ENCODE peak calls at places on chromosomes 2 and 18, in ten cellular contexts. W is WERI-Rb-1, M is Panc1, Q is brain microvascular endothelial cell, H is GM12865, Y is astrocyte, J is BE2C, V is foreskin fibroblast, U is fibroblast of pulmonary artery, B is adrenal gland. T is an unnamed sample.
A peak's percentile ranks its signal among the peaks of the same experiment; 100 is the strongest.

GRCh38 chr18:76441668-76442412 is 53.2 kb downstream of the ZNF516 start:
- DNase-seq in Q (no peak), U (no peak), V (no peak), M (no peak), W (peak; percentile 7), Y (no peak), B (no peak), H (no peak), J (no peak), T (no peak)

GRCh38 chr2:12502759-12503158 is 214.0 kb upstream of the TRIB2 start:
- DNase-seq in M (no peak), H (peak; percentile 25), B (no peak), J (no peak), Q (no peak), V (no peak), W (no peak), U (no peak), Y (peak; percentile 79), T (peak; percentile 94)

GRCh38 chr2:96154506-96155380 is 9.5 kb upstream of the DUSP2 start:
- DNase-seq in U (no peak), Y (no peak), M (no peak), Q (no peak), W (peak; percentile 62), B (no peak), V (no peak), H (no peak), J (no peak), T (no peak)

GRCh38 chr2:1405124-1405523 is 8.1 kb upstream of the TPO start:
- DNase-seq in B (no peak), V (no peak), H (no peak), U (no peak), W (no peak), Q (no peak), M (no peak), Y (no peak), J (no peak), T (no peak)

GRCh38 chr2:202821538-202822160 is 49.9 kb downstream of the ICA1L start:
- DNase-seq in W (no peak), M (no peak), B (no peak), V (no peak), U (no peak), J (no peak), Q (no peak), H (no peak), Y (no peak), T (no peak)

GRCh38 chr2:85199692-85200091 is 66.5 kb downstream of the TCF7L1 start:
- DNase-seq in H (no peak), Q (no peak), Y (no peak), B (no peak), U (peak; percentile 74), V (no peak), W (no peak), M (no peak), J (no peak), T (peak; percentile 74)

GRCh38 chr18:22687892-22688680 is 245.0 kb upstream of the RBBP8 start:
- DNase-seq in U (no peak), V (no peak), Q (no peak), Y (no peak), J (no peak), H (no peak), B (no peak), M (no peak), W (no peak), T (no peak)

GRCh38 chr2:199624958-199625357 is 167.2 kb upstream of the SATB2 start:
- DNase-seq in V (no peak), B (no peak), U (no peak), Y (no peak), H (no peak), M (no peak), W (no peak), Q (no peak), J (no peak), T (no peak)

GRCh38 chr2:25286025-25286400 is 55.7 kb downstream of the DNMT3A start:
- DNase-seq in Y (no peak), J (no peak), W (no peak), B (no peak), M (no peak), V (no peak), H (peak; percentile 73), U (no peak), Q (peak; percentile 3), T (no peak)

GRCh38 chr18:36493349-36494281 is 196.1 kb downstream of the FHOD3 start:
- DNase-seq in Y (no peak), Q (no peak), W (no peak), J (no peak), M (no peak), U (peak; percentile 88), B (no peak), H (no peak), V (no peak), T (peak; percentile 68)

GRCh38 chr2:160256511-160256910 is 56.4 kb upstream of the ITGB6 start:
- DNase-seq in W (no peak), U (no peak), V (no peak), B (no peak), M (no peak), H (no peak), Q (no peak), Y (no peak), J (no peak), T (no peak)

GRCh38 chr18:6086731-6087130 is 191.4 kb upstream of the TMEM200C start:
- DNase-seq in V (no peak), B (no peak), U (no peak), J (no peak), Y (peak; percentile 28), M (no peak), Q (no peak), H (no peak), W (no peak), T (no peak)

GRCh38 chr2:207624170-207625013 is 802 bp downstream of the METTL21A start:
- DNase-seq in Y (peak; percentile 61), H (peak; percentile 87), B (peak; percentile 69), V (peak; percentile 60), Q (peak; percentile 67), J (peak; percentile 73), M (no peak), W (peak; percentile 39), U (peak; percentile 73), T (peak; percentile 66)

GRCh38 chr2:55159037-55159651 is 72.9 kb downstream of the CLHC1 start:
- DNase-seq in H (peak; percentile 50), J (no peak), Q (no peak), M (no peak), W (no peak), U (no peak), Y (no peak), V (no peak), B (peak; percentile 65), T (no peak)

GRCh38 chr2:8536686-8537571 is 144.9 kb upstream of the ID2 start:
- DNase-seq in J (no peak), Y (peak; percentile 20), V (no peak), B (no peak), U (peak; percentile 21), Q (no peak), W (no peak), M (no peak), H (no peak), T (peak; percentile 8)

GRCh38 chr2:20611077-20611843 is 39.6 kb downstream of the HS1BP3 start:
- DNase-seq in J (peak; percentile 7), U (peak; percentile 99), Y (peak; percentile 98), Q (peak; percentile 99), W (peak; percentile 4), M (no peak), V (no peak), H (no peak), B (no peak), T (peak; percentile 73)

GRCh38 chr18:9619056-9619455 is 4.7 kb upstream of the PPP4R1 start:
- DNase-seq in B (no peak), Y (no peak), Q (no peak), H (no peak), W (no peak), M (no peak), U (no peak), V (no peak), J (no peak), T (no peak)

GRCh38 chr18:23141022-23141999 is 6.0 kb downstream of the CABLES1 start:
- DNase-seq in V (no peak), H (no peak), J (peak; percentile 74), Y (no peak), U (peak; percentile 31), W (no peak), Q (no peak), M (no peak), B (no peak), T (peak; percentile 53)

GRCh38 chr18:78579854-78580577 is 399.6 kb upstream of the SALL3 start:
- DNase-seq in U (no peak), H (no peak), J (no peak), Q (no peak), Y (no peak), B (no peak), V (no peak), M (no peak), W (no peak), T (no peak)

GRCh38 chr2:38336619-38337018 is 40.5 kb downstream of the ATL2 start:
- DNase-seq in J (no peak), B (no peak), Q (no peak), U (no peak), V (no peak), M (no peak), H (no peak), W (no peak), Y (no peak), T (no peak)

GRCh38 chr2:114160263-114161001 is 270.5 kb downstream of the ACTR3 start:
- DNase-seq in B (peak; percentile 39), U (no peak), W (no peak), Q (no peak), J (no peak), H (no peak), Y (no peak), V (no peak), M (no peak), T (no peak)

GRCh38 chr2:206088248-206088647 is 2.3 kb upstream of the INO80D start:
- DNase-seq in J (no peak), U (no peak), V (no peak), Y (no peak), W (no peak), H (no peak), M (no peak), B (no peak), Q (no peak), T (no peak)
- H3K4me3 ChIP-seq in J (no peak overlapping the region), U (no peak overlapping the region), V (no peak overlapping the region), Y (no peak overlapping the region), W (no peak overlapping the region), H (no peak overlapping the region), M (no peak overlapping the region), B (no peak overlapping the region), Q (no peak overlapping the region), T (no peak overlapping the region)

GRCh38 chr2:70554338-70554892 is 789 bp upstream of the TGFA start:
- DNase-seq in W (no peak), Q (no peak), B (no peak), V (no peak), U (no peak), M (no peak), H (no peak), J (no peak), Y (no peak), T (no peak)
- TF ChIP-seq CTCF in W (no peak), Q (no peak), B (no peak), V (no peak), U (no peak), M (no peak), H (no peak), J (no peak), Y (no peak), T (no peak)

GRCh38 chr2:241110607-241111442 is 8.7 kb upstream of the MTERF4 start:
- DNase-seq in Q (no peak), W (no peak), Y (no peak), H (peak; percentile 68), V (no peak), B (no peak), J (no peak), U (no peak), M (no peak), T (no peak)
- H3K4me3 ChIP-seq in Q (no peak overlapping the region), W (no peak overlapping the region), Y (no peak overlapping the region), H (peak overlapping the region; percentile 52), V (no peak overlapping the region), B (no peak overlapping the region), J (no peak overlapping the region), U (no peak overlapping the region), M (no peak overlapping the region), T (no peak overlapping the region)

GRCh38 chr2:119531292-119531691 is 7.0 kb upstream of the SCTR start:
- DNase-seq in U (peak; percentile 16), Q (no peak), H (no peak), Y (no peak), W (no peak), V (no peak), J (no peak), B (no peak), M (no peak), T (no peak)
- TF ChIP-seq CTCF in U (peak; percentile 1), Q (peak; percentile 16), H (no peak), Y (peak; percentile 11), W (peak; percentile 26), V (no peak), J (peak; percentile 26), B (no peak), M (peak; percentile 14), T (no peak)

T was measured in AG10803.